ENCODE peak calls at places on chromosomes 12 and 14, in seven cellular contexts. Z is HCT116, A is IMR-90, Q is GM12878, B is K562, M is HepG2, G is H1. C is an unnamed sample.
A peak's percentile ranks its signal among the peaks of the same experiment; 100 is the strongest.

GRCh38 chr14:53399057-53399456 is 245.9 kb upstream of the DDHD1 start:
- DNase-seq in Z (peak; percentile 22), A (peak; percentile 76), Q (no peak), B (peak; percentile 1), M (no peak), G (peak; percentile 23), C (no peak)

GRCh38 chr14:50397461-50398196 is 948 bp upstream of the CDKL1 start:
- DNase-seq in Z (no peak), A (no peak), Q (no peak), B (peak; percentile 4), M (peak; percentile 24), G (no peak), C (peak; percentile 41)

GRCh38 chr14:23130875-23131274 is 11.8 kb upstream of the CEBPE start:
- DNase-seq in Z (no peak), A (no peak), Q (no peak), B (no peak), M (no peak), G (no peak), C (no peak)

GRCh38 chr12:105382771-105383632 is 52.5 kb downstream of the C12orf75 start:
- DNase-seq in Z (peak; percentile 41), A (peak; percentile 73), Q (peak; percentile 17), B (peak; percentile 59), M (peak; percentile 55), G (no peak), C (peak; percentile 70)

GRCh38 chr12:24565300-24565699 is 383.6 kb downstream of the BCAT1 start:
- DNase-seq in Z (no peak), A (no peak), Q (no peak), B (no peak), M (no peak), G (no peak), C (no peak)

GRCh38 chr14:51849095-51849494 is 11.3 kb upstream of the GNG2 start:
- DNase-seq in Z (no peak), A (peak; percentile 51), Q (no peak), B (no peak), M (no peak), G (no peak), C (no peak)

GRCh38 chr12:63163542-63163941 is 12.5 kb upstream of the AVPR1A start:
- DNase-seq in Z (no peak), A (no peak), Q (no peak), B (no peak), M (no peak), G (no peak), C (no peak)

GRCh38 chr14:60106341-60106740 is 14.6 kb downstream of the PCNX4 start:
- DNase-seq in Z (no peak), A (peak; percentile 76), Q (no peak), B (no peak), M (no peak), G (no peak), C (no peak)

GRCh38 chr12:54019924-54020586 is 8.2 kb upstream of the HOXC6 start:
- DNase-seq in Z (no peak), A (no peak), Q (no peak), B (no peak), M (no peak), G (no peak), C (no peak)

GRCh38 chr14:101587403-101587998 is 26.2 kb downstream of the DIO3 start:
- DNase-seq in Z (no peak), A (no peak), Q (no peak), B (no peak), M (no peak), G (no peak), C (no peak)

GRCh38 chr14:101588286-101588975 is 27.1 kb downstream of the DIO3 start:
- DNase-seq in Z (no peak), A (no peak), Q (no peak), B (no peak), M (no peak), G (no peak), C (peak; percentile 56)

GRCh38 chr14:101589486-101590015 is 28.3 kb downstream of the DIO3 start:
- DNase-seq in Z (no peak), A (no peak), Q (no peak), B (no peak), M (no peak), G (no peak), C (peak; percentile 29)

GRCh38 chr14:101590062-101590461 is 28.8 kb downstream of the DIO3 start:
- DNase-seq in Z (no peak), A (no peak), Q (no peak), B (no peak), M (no peak), G (no peak), C (peak; percentile 16)

GRCh38 chr14:101588990-101589389 is 27.7 kb downstream of the DIO3 start:
- DNase-seq in Z (no peak), A (no peak), Q (no peak), B (no peak), M (peak; percentile 60), G (no peak), C (peak; percentile 82)
- TF ChIP-seq RAD21 in Z (no peak), A (no peak), Q (no peak), B (no peak), M (no peak), G (no peak), C (no peak)

DNA sequence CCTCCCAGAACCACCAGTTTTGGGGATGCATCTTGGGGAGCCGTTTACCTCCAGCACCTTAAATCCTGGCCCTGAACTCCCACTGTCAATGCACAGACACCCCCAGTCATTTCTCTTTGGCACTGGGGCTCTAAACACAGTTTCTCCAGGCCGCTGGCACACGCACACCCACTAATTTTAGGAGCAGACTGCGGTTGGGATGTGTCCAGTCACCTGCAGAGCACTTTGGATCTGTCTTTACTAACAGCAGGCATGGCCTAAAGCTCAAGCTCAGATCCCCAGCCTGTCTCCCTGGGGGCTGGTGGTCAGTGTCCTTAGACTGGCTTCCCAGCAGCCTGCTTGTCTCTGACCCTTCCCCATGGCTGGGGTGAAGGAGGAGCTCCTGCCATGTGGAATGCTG is 49.9 kb downstream of the SYNE3 start:
- DNase-seq in Z (no peak), A (no peak), Q (no peak), B (no peak), M (no peak), G (no peak), C (no peak)
- H3K36me3 ChIP-seq in Z (no peaks in the 10 kb centered on the region), A (peaks cover 3% of the 10 kb centered on the region), Q (peaks cover 37% of the 10 kb centered on the region), B (no peaks in the 10 kb centered on the region), M (peaks cover 4% of the 10 kb centered on the region), G (no peaks in the 10 kb centered on the region), C (no peaks in the 10 kb centered on the region)

GRCh38 chr14:76765461-76765931 is 4.2 kb downstream of the VASH1 start:
- DNase-seq in Z (no peak), A (no peak), Q (no peak), B (no peak), M (no peak), G (no peak), C (no peak)

GRCh38 chr14:76761198-76761848 is at the start of gene VASH1:
- DNase-seq in Z (peak; percentile 15), A (peak; percentile 76), Q (no peak), B (peak; percentile 31), M (no peak), G (no peak), C (peak; percentile 97)

GRCh38 chr14:76762617-76763361 is 1.5 kb downstream of the VASH1 start:
- DNase-seq in Z (no peak), A (no peak), Q (no peak), B (no peak), M (no peak), G (no peak), C (no peak)

GRCh38 chr14:76761849-76762616 is 765 bp downstream of the VASH1 start:
- DNase-seq in Z (no peak), A (no peak), Q (no peak), B (no peak), M (no peak), G (no peak), C (no peak)

GRCh38 chr14:76763362-76764041 is 2.2 kb downstream of the VASH1 start:
- DNase-seq in Z (no peak), A (peak; percentile 40), Q (no peak), B (no peak), M (no peak), G (no peak), C (no peak)
- TF ChIP-seq RAD21 in Z (no peak), A (no peak), Q (no peak), B (no peak), M (no peak), G (no peak), C (no peak)

GRCh38 chr12:122981587-122982493 is 1.4 kb downstream of the ARL6IP4 start:
- DNase-seq in Z (no peak), A (no peak), Q (no peak), B (no peak), M (no peak), G (no peak), C (no peak)
- H3K36me3 ChIP-seq in Z (peaks cover 7% of the 10 kb centered on the region), A (peaks cover 27% of the 10 kb centered on the region), Q (peaks cover 6% of the 10 kb centered on the region), B (peaks cover 54% of the 10 kb centered on the region), M (peaks cover 4% of the 10 kb centered on the region), G (peaks cover 2% of the 10 kb centered on the region), C (peaks cover 25% of the 10 kb centered on the region)

GRCh38 chr12:120813588-120814153 is 88.0 kb downstream of the ACADS start:
- DNase-seq in Z (no peak), A (no peak), Q (no peak), B (no peak), M (no peak), G (no peak), C (no peak)

GRCh38 chr12:120816363-120816762 is 87.8 kb downstream of the SPPL3 start:
- DNase-seq in Z (no peak), A (no peak), Q (no peak), B (no peak), M (no peak), G (no peak), C (no peak)

GRCh38 chr12:120814203-120814902 is 88.7 kb downstream of the ACADS start:
- DNase-seq in Z (no peak), A (no peak), Q (no peak), B (no peak), M (no peak), G (no peak), C (no peak)

GRCh38 chr12:120817559-120818330 is 86.4 kb downstream of the SPPL3 start:
- DNase-seq in Z (no peak), A (no peak), Q (no peak), B (no peak), M (no peak), G (no peak), C (no peak)

GRCh38 chr12:120814903-120815429 is 89.2 kb downstream of the SPPL3 start:
- DNase-seq in Z (no peak), A (no peak), Q (no peak), B (no peak), M (no peak), G (no peak), C (no peak)
- TF ChIP-seq RAD21 in Z (no peak), A (no peak), Q (no peak), B (no peak), M (no peak), G (no peak), C (no peak)

DNA sequence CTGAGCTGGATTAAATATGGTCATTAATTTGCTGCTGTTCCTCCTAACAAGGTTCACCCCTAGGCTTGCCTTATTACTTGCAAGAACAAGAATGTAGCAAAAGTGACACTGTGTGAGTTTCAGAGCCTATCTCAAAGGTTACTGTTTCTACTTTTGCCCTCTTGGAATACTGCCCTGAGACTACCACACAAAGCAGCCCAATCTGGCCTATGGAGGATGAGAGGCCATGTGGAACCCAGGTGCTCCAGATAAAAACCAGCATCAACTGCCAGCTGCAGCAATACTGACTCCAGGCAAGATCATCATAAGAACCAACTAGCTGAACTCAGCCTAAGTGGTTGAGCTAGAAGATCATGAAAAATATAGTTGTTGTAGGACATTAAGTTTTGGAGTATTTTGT is 22.4 kb upstream of the SUPT16H start:
- DNase-seq in Z (no peak), A (no peak), Q (no peak), B (no peak), M (no peak), G (no peak), C (no peak)
- H3K36me3 ChIP-seq in Z (peaks cover 81% of the 10 kb centered on the region), A (peaks cover 68% of the 10 kb centered on the region), Q (peaks cover 21% of the 10 kb centered on the region), B (peaks cover 95% of the 10 kb centered on the region), M (peaks cover 51% of the 10 kb centered on the region), G (peaks cover 97% of the 10 kb centered on the region), C (peaks cover 90% of the 10 kb centered on the region)

C was measured in SK-N-SH.